ENCODE peak calls at places on chromosomes 11 and 22, in six cellular contexts. One of them, this sample, is unnamed.
A peak's percentile ranks its signal among the peaks of the same experiment; 100 is the strongest.

GRCh38 chr11:103995896-103996295 is 40.5 kb upstream of the DDI1 start:
- DNase-seq in CD4-positive, alpha-beta T cell: no peak
- DNase-seq in GM12864: no peak
- DNase-seq in spleen: no peak
- DNase-seq in nephron progenitor cell: no peak
- DNase-seq in tibial nerve: no peak
- DNase-seq in this sample: no peak

GRCh38 chr11:86116386-86116726 is 47.5 kb upstream of the PICALM start:
- DNase-seq in tibial nerve: no peak
- DNase-seq in spleen: no peak
- DNase-seq in nephron progenitor cell: no peak
- DNase-seq in GM12864: peak; percentile 43
- DNase-seq in CD4-positive, alpha-beta T cell: no peak
- DNase-seq in this sample: peak; percentile 77

GRCh38 chr11:7638710-7639642 is 34.3 kb downstream of the CYB5R2 start:
- DNase-seq in tibial nerve: peak; percentile 50
- DNase-seq in nephron progenitor cell: no peak
- DNase-seq in GM12864: peak; percentile 21
- DNase-seq in CD4-positive, alpha-beta T cell: no peak
- DNase-seq in spleen: no peak
- DNase-seq in this sample: no peak

GRCh38 chr11:45593992-45594391 is 71.4 kb downstream of the CHST1 start:
- DNase-seq in spleen: no peak
- DNase-seq in GM12864: no peak
- DNase-seq in tibial nerve: no peak
- DNase-seq in CD4-positive, alpha-beta T cell: no peak
- DNase-seq in nephron progenitor cell: no peak
- DNase-seq in this sample: peak; percentile 13

GRCh38 chr11:110349109-110349996 is 52.9 kb upstream of the RDX start:
- DNase-seq in tibial nerve: no peak
- DNase-seq in CD4-positive, alpha-beta T cell: no peak
- DNase-seq in nephron progenitor cell: no peak
- DNase-seq in spleen: no peak
- DNase-seq in GM12864: peak; percentile 73
- DNase-seq in this sample: no peak

GRCh38 chr11:126545057-126545555 is 189.6 kb downstream of the ST3GAL4 start:
- DNase-seq in spleen: peak; percentile 20
- DNase-seq in tibial nerve: no peak
- DNase-seq in nephron progenitor cell: no peak
- DNase-seq in CD4-positive, alpha-beta T cell: no peak
- DNase-seq in GM12864: no peak
- DNase-seq in this sample: no peak

GRCh38 chr22:24445481-24446290 is 18.3 kb downstream of the ADORA2A start:
- DNase-seq in nephron progenitor cell: no peak
- DNase-seq in spleen: no peak
- DNase-seq in GM12864: no peak
- DNase-seq in tibial nerve: no peak
- DNase-seq in CD4-positive, alpha-beta T cell: peak; percentile 28
- DNase-seq in this sample: no peak

GRCh38 chr11:87926250-87926970 is 248.8 kb downstream of the RAB38 start:
- DNase-seq in spleen: no peak
- DNase-seq in CD4-positive, alpha-beta T cell: no peak
- DNase-seq in tibial nerve: no peak
- DNase-seq in nephron progenitor cell: no peak
- DNase-seq in GM12864: no peak
- DNase-seq in this sample: peak; percentile 85

GRCh38 chr11:69799097-69799496 is 20.1 kb downstream of the FGF3 start:
- DNase-seq in spleen: no peak
- DNase-seq in GM12864: no peak
- DNase-seq in CD4-positive, alpha-beta T cell: no peak
- DNase-seq in tibial nerve: no peak
- DNase-seq in nephron progenitor cell: no peak
- DNase-seq in this sample: no peak

GRCh38 chr11:130573767-130574166 is 125.3 kb downstream of the ADAMTS15 start:
- DNase-seq in CD4-positive, alpha-beta T cell: no peak
- DNase-seq in tibial nerve: no peak
- DNase-seq in spleen: no peak
- DNase-seq in nephron progenitor cell: no peak
- DNase-seq in GM12864: no peak
- DNase-seq in this sample: no peak

GRCh38 chr11:96259053-96259837 is 83.8 kb downstream of the MAML2 start:
- DNase-seq in CD4-positive, alpha-beta T cell: no peak
- DNase-seq in tibial nerve: no peak
- DNase-seq in nephron progenitor cell: no peak
- DNase-seq in spleen: no peak
- DNase-seq in GM12864: no peak
- DNase-seq in this sample: peak; percentile 77

GRCh38 chr11:34855021-34855753 is 61.0 kb downstream of the APIP start:
- DNase-seq in CD4-positive, alpha-beta T cell: no peak
- DNase-seq in nephron progenitor cell: no peak
- DNase-seq in spleen: no peak
- DNase-seq in tibial nerve: peak; percentile 7
- DNase-seq in GM12864: no peak
- DNase-seq in this sample: peak; percentile 43

GRCh38 chr11:2156416-2157182 is 4.4 kb downstream of the INS start:
- DNase-seq in nephron progenitor cell: peak; percentile 92
- DNase-seq in CD4-positive, alpha-beta T cell: peak; percentile 56
- DNase-seq in spleen: peak; percentile 89
- DNase-seq in GM12864: no peak
- DNase-seq in tibial nerve: peak; percentile 70
- DNase-seq in this sample: peak; percentile 71

GRCh38 chr11:67665537-67666302 is 8.7 kb downstream of the ALDH3B2 start:
- DNase-seq in GM12864: no peak
- DNase-seq in tibial nerve: no peak
- DNase-seq in spleen: no peak
- DNase-seq in nephron progenitor cell: no peak
- DNase-seq in CD4-positive, alpha-beta T cell: no peak
- DNase-seq in this sample: peak; percentile 27

GRCh38 chr11:86041975-86042378 is 26.9 kb downstream of the PICALM start:
- DNase-seq in GM12864: peak; percentile 76
- DNase-seq in tibial nerve: peak; percentile 99
- DNase-seq in nephron progenitor cell: peak; percentile 67
- DNase-seq in spleen: no peak
- DNase-seq in CD4-positive, alpha-beta T cell: no peak
- DNase-seq in this sample: peak; percentile 87

DNA sequence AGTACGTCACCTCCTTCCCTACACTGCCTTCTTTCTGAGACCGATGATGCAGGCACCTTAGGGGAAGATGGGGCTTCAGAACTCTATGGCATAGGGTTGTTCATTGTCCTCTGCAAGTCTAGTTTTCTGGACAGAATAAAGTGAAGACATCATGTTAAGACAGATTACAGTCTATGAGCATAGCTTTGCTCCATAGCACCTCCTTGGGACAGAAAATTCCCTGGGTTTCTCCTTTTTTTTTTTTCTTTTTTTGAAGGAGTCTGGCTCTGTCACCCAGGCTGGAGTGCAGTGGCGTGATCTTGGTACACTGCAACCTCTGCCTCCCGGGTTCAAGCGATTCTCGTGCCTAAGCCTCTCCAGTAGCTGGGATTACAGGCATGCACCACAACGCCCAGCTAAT is 119.8 kb upstream of the CADM1 start:
- DNase-seq in tibial nerve: no peak
- DNase-seq in GM12864: no peak
- DNase-seq in spleen: no peak
- DNase-seq in CD4-positive, alpha-beta T cell: no peak
- DNase-seq in nephron progenitor cell: no peak
- DNase-seq in this sample: no peak
- TF ChIP-seq CTCF in tibial nerve: no peak
- TF ChIP-seq CTCF in GM12864: no peak
- TF ChIP-seq CTCF in spleen: no peak
- TF ChIP-seq CTCF in CD4-positive, alpha-beta T cell: no peak
- TF ChIP-seq CTCF in nephron progenitor cell: no peak
- TF ChIP-seq CTCF in this sample: no peak

GRCh38 chr11:26649884-26650283 is 72.0 kb downstream of the SLC5A12 start:
- DNase-seq in spleen: no peak
- DNase-seq in nephron progenitor cell: peak; percentile 69
- DNase-seq in tibial nerve: peak; percentile 69
- DNase-seq in CD4-positive, alpha-beta T cell: no peak
- DNase-seq in GM12864: peak; percentile 43
- DNase-seq in this sample: peak; percentile 84
- TF ChIP-seq CTCF in spleen: peak; percentile 57
- TF ChIP-seq CTCF in nephron progenitor cell: peak; percentile 81
- TF ChIP-seq CTCF in tibial nerve: peak; percentile 44
- TF ChIP-seq CTCF in CD4-positive, alpha-beta T cell: peak; percentile 16
- TF ChIP-seq CTCF in GM12864: peak; percentile 71
- TF ChIP-seq CTCF in this sample: peak; percentile 69

GRCh38 chr11:14411818-14412217 is 52.8 kb upstream of the RRAS2 start:
- DNase-seq in GM12864: no peak
- DNase-seq in nephron progenitor cell: no peak
- DNase-seq in CD4-positive, alpha-beta T cell: no peak
- DNase-seq in tibial nerve: peak; percentile 49
- DNase-seq in spleen: no peak
- DNase-seq in this sample: peak; percentile 96

GRCh38 chr11:14417186-14417585 is 58.2 kb upstream of the RRAS2 start:
- DNase-seq in CD4-positive, alpha-beta T cell: no peak
- DNase-seq in tibial nerve: no peak
- DNase-seq in spleen: no peak
- DNase-seq in nephron progenitor cell: no peak
- DNase-seq in GM12864: no peak
- DNase-seq in this sample: no peak

GRCh38 chr11:14413307-14414072 is 54.5 kb upstream of the RRAS2 start:
- DNase-seq in spleen: no peak
- DNase-seq in CD4-positive, alpha-beta T cell: no peak
- DNase-seq in nephron progenitor cell: no peak
- DNase-seq in GM12864: no peak
- DNase-seq in tibial nerve: no peak
- DNase-seq in this sample: peak; percentile 47

GRCh38 chr11:14417975-14418374 is 59.0 kb upstream of the RRAS2 start:
- DNase-seq in tibial nerve: no peak
- DNase-seq in nephron progenitor cell: no peak
- DNase-seq in spleen: no peak
- DNase-seq in GM12864: no peak
- DNase-seq in CD4-positive, alpha-beta T cell: no peak
- DNase-seq in this sample: no peak

DNA sequence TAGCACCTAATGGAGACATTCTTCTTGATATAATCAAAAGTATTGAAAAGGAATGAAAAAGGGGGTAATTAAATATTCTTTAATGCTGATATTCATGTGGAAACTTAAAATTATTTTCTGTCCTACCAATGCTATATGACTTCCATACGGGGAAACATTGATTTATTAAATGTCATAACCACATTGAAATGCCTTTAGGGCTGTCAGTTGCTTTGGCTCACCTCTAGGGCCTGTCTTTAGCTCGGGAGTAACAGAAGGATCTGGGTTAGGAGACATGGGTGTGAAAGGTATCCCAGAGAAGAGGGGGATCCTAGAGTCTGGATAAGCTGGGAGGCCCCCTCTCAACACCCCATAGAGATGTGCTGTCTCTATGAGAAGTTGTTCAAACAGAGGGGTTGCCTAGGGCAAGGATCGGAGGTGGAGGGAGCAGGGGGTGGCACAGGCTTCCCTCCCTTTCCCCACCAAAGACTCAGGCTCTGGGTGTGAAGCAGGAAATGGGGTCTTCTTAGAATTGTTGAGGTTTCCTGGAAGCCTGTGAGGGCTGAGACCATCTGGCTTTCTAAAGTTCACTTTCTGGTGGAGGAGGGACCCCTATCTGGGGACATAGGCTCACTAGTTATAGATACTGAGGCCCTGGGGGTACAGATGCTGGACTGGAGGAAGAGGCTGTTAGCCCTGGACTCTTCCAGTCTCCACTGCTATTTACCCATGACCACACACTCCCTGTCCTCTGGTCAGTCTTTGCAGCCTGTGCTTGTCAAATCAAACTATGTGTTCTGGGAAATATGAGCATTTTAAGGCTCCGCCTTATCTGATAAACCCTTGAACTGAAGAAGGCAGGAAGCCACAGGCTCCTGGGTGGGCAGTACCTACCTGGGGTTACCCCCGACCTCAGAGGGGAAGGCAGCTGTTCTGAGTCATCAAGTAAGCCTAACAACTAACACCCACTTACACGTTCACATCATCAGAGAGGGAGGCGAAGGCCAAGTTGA is 55.8 kb upstream of the RRAS2 start:
- DNase-seq in nephron progenitor cell: no peak
- DNase-seq in spleen: no peak
- DNase-seq in CD4-positive, alpha-beta T cell: peak; percentile 52
- DNase-seq in tibial nerve: no peak
- DNase-seq in GM12864: peak; percentile 24
- DNase-seq in this sample: no peak
- TF ChIP-seq CTCF in nephron progenitor cell: no peak
- TF ChIP-seq CTCF in spleen: no peak
- TF ChIP-seq CTCF in CD4-positive, alpha-beta T cell: no peak
- TF ChIP-seq CTCF in tibial nerve: no peak
- TF ChIP-seq CTCF in GM12864: peak; percentile 11
- TF ChIP-seq CTCF in this sample: no peak

DNA sequence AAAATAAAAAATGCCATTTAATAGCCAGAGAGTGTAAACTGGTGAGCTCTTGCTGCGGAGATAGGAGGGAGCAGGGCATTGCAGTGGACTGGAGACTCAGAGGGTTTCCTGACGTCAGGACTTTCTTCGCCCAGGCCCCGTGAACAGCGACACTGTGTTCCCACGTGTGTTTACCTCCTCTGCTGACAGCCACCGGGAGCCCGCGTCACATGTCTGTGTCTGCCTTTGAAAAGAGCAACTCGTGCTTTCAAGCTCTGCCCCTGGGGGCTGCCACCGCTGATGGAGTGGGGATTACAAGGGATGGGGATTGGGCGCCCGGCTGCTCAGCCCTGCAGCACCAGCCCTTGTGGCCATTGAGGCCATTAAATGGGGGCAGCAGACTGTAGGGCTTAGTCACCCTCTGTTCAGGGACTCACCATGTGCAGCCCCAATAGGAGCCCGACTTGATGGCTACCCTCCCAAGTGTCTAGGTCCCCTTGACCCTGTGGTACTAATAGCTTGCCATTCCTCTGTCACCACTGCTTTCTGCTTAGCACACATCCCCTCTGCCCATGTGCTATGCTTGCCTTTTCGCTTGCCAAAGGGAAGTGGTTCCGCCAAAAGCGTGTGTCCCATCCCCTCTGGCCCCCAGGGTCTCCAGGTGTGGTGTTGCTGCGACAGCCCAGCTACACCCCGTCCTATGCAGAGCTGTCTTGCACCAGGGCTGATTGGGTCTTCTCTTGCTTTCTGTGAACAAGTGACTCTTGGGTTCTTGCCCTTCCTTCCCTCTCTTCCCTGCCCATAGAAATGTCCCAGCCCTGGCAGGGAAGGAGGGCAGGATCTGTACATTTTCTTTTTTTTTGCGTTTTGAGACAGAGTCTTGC is 3.5 kb downstream of the TANGO2 start:
- DNase-seq in tibial nerve: no peak
- DNase-seq in CD4-positive, alpha-beta T cell: no peak
- DNase-seq in spleen: peak; percentile 71
- DNase-seq in nephron progenitor cell: no peak
- DNase-seq in GM12864: no peak
- DNase-seq in this sample: no peak
- TF ChIP-seq CTCF in tibial nerve: no peak
- TF ChIP-seq CTCF in CD4-positive, alpha-beta T cell: no peak
- TF ChIP-seq CTCF in spleen: no peak
- TF ChIP-seq CTCF in nephron progenitor cell: no peak
- TF ChIP-seq CTCF in GM12864: no peak
- TF ChIP-seq CTCF in this sample: no peak

DNA sequence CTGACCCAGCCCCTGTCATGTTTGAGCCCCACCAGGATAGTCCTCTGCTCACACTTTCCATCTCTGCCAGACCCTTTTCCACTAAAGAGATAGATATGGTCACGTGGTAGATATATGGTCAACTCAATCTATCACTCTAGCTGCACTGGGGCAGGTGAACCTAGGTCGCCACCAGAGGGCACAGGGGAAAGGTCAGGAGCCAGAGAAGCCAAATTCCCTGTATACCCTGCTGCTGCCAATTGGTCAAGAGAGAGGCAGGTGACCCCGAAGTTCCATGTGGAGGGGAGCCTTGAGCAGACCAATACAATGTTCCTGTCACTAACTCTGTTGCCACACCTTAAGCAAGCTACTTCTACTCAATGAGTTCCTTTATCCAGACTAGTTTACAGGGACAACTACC is 101.1 kb upstream of the GALNT18 start:
- DNase-seq in spleen: no peak
- DNase-seq in tibial nerve: no peak
- DNase-seq in nephron progenitor cell: no peak
- DNase-seq in CD4-positive, alpha-beta T cell: no peak
- DNase-seq in GM12864: no peak
- DNase-seq in this sample: no peak
- TF ChIP-seq CTCF in spleen: no peak
- TF ChIP-seq CTCF in tibial nerve: no peak
- TF ChIP-seq CTCF in nephron progenitor cell: no peak
- TF ChIP-seq CTCF in CD4-positive, alpha-beta T cell: no peak
- TF ChIP-seq CTCF in GM12864: no peak
- TF ChIP-seq CTCF in this sample: no peak

This sample was measured in MCF 10A.